ENCODE peak calls at places on chromosomes 16 and 17, in four cellular contexts. E, A, M and N are unnamed samples.

GRCh38 chr17:45265823-45266222 is 3.9 kb upstream of the SPATA32 start:
- DNase-seq in E (no peak), M (no peak), A (peak; percentile 92), N (no peak)

GRCh38 chr17:67993153-67993997 is 2.9 kb downstream of the C17orf58 start:
- DNase-seq in E (peak; percentile 70), A (peak; percentile 86), M (no peak), N (peak; percentile 73)

GRCh38 chr17:73639322-73639721 is 4.9 kb downstream of the SDK2 start:
- DNase-seq in E (no peak), M (no peak), A (no peak), N (no peak)

GRCh38 chr16:52069866-52070265 is 477.1 kb downstream of the TOX3 start:
- DNase-seq in E (no peak), A (no peak), M (no peak), N (no peak)

GRCh38 chr17:13462161-13462560 is 139.6 kb downstream of the HS3ST3A1 start:
- DNase-seq in M (no peak), A (no peak), E (no peak), N (no peak)

GRCh38 chr17:46832945-46833839 is 14.7 kb upstream of the WNT3 start:
- DNase-seq in E (no peak), M (no peak), A (peak; percentile 63), N (no peak)

GRCh38 chr16:30088832-30089624 is 2.7 kb downstream of the TBX6 start:
- DNase-seq in A (no peak), M (no peak), E (no peak), N (no peak)

GRCh38 chr16:86931410-86931941 is 353.1 kb downstream of the FOXL1 start:
- DNase-seq in E (no peak), A (peak; percentile 77), M (no peak), N (no peak)

GRCh38 chr17:42872251-42872965 is 21.4 kb downstream of the AOC3 start:
- DNase-seq in A (no peak), M (no peak), E (no peak), N (no peak)

GRCh38 chr17:20961551-20961950 is 81.3 kb downstream of the USP22 start:
- DNase-seq in E (no peak), A (peak; percentile 45), M (no peak), N (no peak)

GRCh38 chr17:41563607-41564006 is 8.3 kb downstream of the KRT9 start:
- DNase-seq in M (no peak), E (no peak), A (no peak), N (no peak)

GRCh38 chr16:21169249-21169981 is 10.9 kb downstream of the LDAF1 start:
- DNase-seq in A (peak; percentile 62), E (no peak), M (no peak), N (no peak)

GRCh38 chr16:84308120-84308519 is 13.4 kb downstream of the WFDC1 start:
- DNase-seq in A (peak; percentile 45), E (no peak), M (no peak), N (no peak)

GRCh38 chr17:83012873-83013778 is 66.3 kb upstream of the METRNL start:
- DNase-seq in A (peak; percentile 91), M (no peak), E (no peak), N (no peak)

GRCh38 chr17:28189667-28190066 is 129.3 kb upstream of the TMEM97 start:
- DNase-seq in A (no peak), M (no peak), E (no peak), N (no peak)

GRCh38 chr17:80862341-80862969 is 129.2 kb upstream of the CHMP6 start:
- DNase-seq in E (no peak), A (no peak), M (no peak), N (no peak)

GRCh38 chr16:53152321-53152720 is 97.5 kb downstream of the CHD9 start:
- DNase-seq in E (no peak), M (no peak), A (no peak), N (no peak)

GRCh38 chr16:17026600-17027242 is 444.0 kb downstream of the XYLT1 start:
- DNase-seq in M (peak; percentile 92), E (peak; percentile 28), A (no peak), N (no peak)

GRCh38 chr16:12661656-12662172 is 142.0 kb downstream of the CPPED1 start:
- DNase-seq in E (no peak), M (no peak), A (peak; percentile 32), N (no peak)

GRCh38 chr16:84703671-84704070 is 3.9 kb downstream of the USP10 start:
- DNase-seq in M (no peak), A (no peak), E (no peak), N (no peak)

GRCh38 chr16:11360581-11360980 is 15.3 kb downstream of the RMI2 start:
- DNase-seq in M (no peak), E (no peak), A (no peak), N (no peak)

GRCh38 chr16:50567651-50568050 is 19.5 kb downstream of the NKD1 start:
- DNase-seq in M (no peak), E (no peak), A (no peak), N (no peak)

GRCh38 chr17:45825792-45826191 is 18.9 kb upstream of the SPPL2C start:
- DNase-seq in E (no peak), A (no peak), M (no peak), N (no peak)

GRCh38 chr17:43905985-43906852 is 1.1 kb downstream of the MPP2 start:
- DNase-seq in E (peak; percentile 34), A (peak; percentile 72), M (no peak), N (peak; percentile 33)

GRCh38 chr17:77281904-77282367 is 141.2 kb downstream of the SEC14L1 start:
- DNase-seq in A (no peak), M (no peak), E (no peak), N (no peak)

GRCh38 chr17:22305356-22306071 is 613.2 kb downstream of the KCNJ18 start:
- DNase-seq in M (no peak), A (no peak), E (no peak), N (no peak)

GRCh38 chr17:3539881-3540540 is 17.6 kb downstream of the TRPV3 start:
- DNase-seq in E (no peak), M (no peak), A (no peak), N (no peak)